ENCODE peak calls at places on chromosomes 12 and 14, in eight cellular contexts. One of them, this sample, is unnamed. For H3K36me3, the result is how much of the 10 kb centered on the place peaks cover.

GRCh38 chr12:123971770-123972447 is 722 bp downstream of the CCDC92 start:
- DNase-seq in IMR-90: peak
- DNase-seq in left ventricle myocardium inferior: peak
- DNase-seq in GM12878: no peak
- DNase-seq in WERI-Rb-1: peak
- DNase-seq in brain microvascular endothelial cell: no peak
- DNase-seq in sigmoid colon: peak
- DNase-seq in neural progenitor cell: peak
- DNase-seq in this sample: peak

GRCh38 chr12:48001426-48002178 is 2.7 kb downstream of the COL2A1 start:
- DNase-seq in IMR-90: no peak
- DNase-seq in left ventricle myocardium inferior: peak
- DNase-seq in GM12878: no peak
- DNase-seq in WERI-Rb-1: peak
- DNase-seq in brain microvascular endothelial cell: peak
- DNase-seq in sigmoid colon: no peak
- DNase-seq in neural progenitor cell: peak
- DNase-seq in this sample: no peak

GRCh38 chr12:23084236-23084995 is 459.4 kb downstream of the ETNK1 start:
- DNase-seq in IMR-90: peak
- DNase-seq in left ventricle myocardium inferior: no peak
- DNase-seq in GM12878: no peak
- DNase-seq in WERI-Rb-1: no peak
- DNase-seq in brain microvascular endothelial cell: peak
- DNase-seq in sigmoid colon: no peak
- DNase-seq in neural progenitor cell: no peak
- DNase-seq in this sample: no peak

GRCh38 chr14:65252471-65253255 is 150.3 kb upstream of the MAX start:
- DNase-seq in IMR-90: no peak
- DNase-seq in left ventricle myocardium inferior: no peak
- DNase-seq in GM12878: no peak
- DNase-seq in WERI-Rb-1: no peak
- DNase-seq in brain microvascular endothelial cell: no peak
- DNase-seq in sigmoid colon: no peak
- DNase-seq in neural progenitor cell: no peak
- DNase-seq in this sample: no peak

GRCh38 chr12:69500631-69501030 is 30.4 kb downstream of the FRS2 start:
- DNase-seq in IMR-90: peak
- DNase-seq in left ventricle myocardium inferior: no peak
- DNase-seq in GM12878: no peak
- DNase-seq in WERI-Rb-1: no peak
- DNase-seq in brain microvascular endothelial cell: no peak
- DNase-seq in sigmoid colon: no peak
- DNase-seq in neural progenitor cell: no peak
- DNase-seq in this sample: no peak

GRCh38 chr12:108789546-108789945 is 58.2 kb upstream of the CORO1C start:
- DNase-seq in IMR-90: no peak
- DNase-seq in left ventricle myocardium inferior: peak
- DNase-seq in GM12878: no peak
- DNase-seq in WERI-Rb-1: no peak
- DNase-seq in brain microvascular endothelial cell: no peak
- DNase-seq in sigmoid colon: no peak
- DNase-seq in neural progenitor cell: no peak
- DNase-seq in this sample: no peak

GRCh38 chr14:59123975-59124374 is 64.5 kb upstream of the DAAM1 start:
- DNase-seq in IMR-90: peak
- DNase-seq in left ventricle myocardium inferior: no peak
- DNase-seq in GM12878: no peak
- DNase-seq in WERI-Rb-1: no peak
- DNase-seq in brain microvascular endothelial cell: no peak
- DNase-seq in sigmoid colon: no peak
- DNase-seq in neural progenitor cell: no peak
- DNase-seq in this sample: no peak

GRCh38 chr12:13093191-13093849 is 10.1 kb downstream of the GSG1 start:
- DNase-seq in IMR-90: peak
- DNase-seq in left ventricle myocardium inferior: no peak
- DNase-seq in GM12878: no peak
- DNase-seq in WERI-Rb-1: peak
- DNase-seq in brain microvascular endothelial cell: no peak
- DNase-seq in sigmoid colon: no peak
- DNase-seq in neural progenitor cell: no peak
- DNase-seq in this sample: no peak

GRCh38 chr12:26239508-26240328 is 44.3 kb downstream of the SSPN start:
- DNase-seq in IMR-90: peak
- DNase-seq in left ventricle myocardium inferior: peak
- DNase-seq in GM12878: no peak
- DNase-seq in WERI-Rb-1: no peak
- DNase-seq in brain microvascular endothelial cell: peak
- DNase-seq in sigmoid colon: peak
- DNase-seq in neural progenitor cell: no peak
- DNase-seq in this sample: no peak

GRCh38 chr12:12749433-12749832 is 32.3 kb downstream of the CDKN1B start:
- DNase-seq in IMR-90: no peak
- DNase-seq in left ventricle myocardium inferior: no peak
- DNase-seq in GM12878: no peak
- DNase-seq in WERI-Rb-1: no peak
- DNase-seq in brain microvascular endothelial cell: no peak
- DNase-seq in sigmoid colon: no peak
- DNase-seq in neural progenitor cell: no peak
- DNase-seq in this sample: no peak

GRCh38 chr12:69008510-69008909 is 75.5 kb upstream of the CPM start:
- DNase-seq in IMR-90: peak
- DNase-seq in left ventricle myocardium inferior: no peak
- DNase-seq in GM12878: no peak
- DNase-seq in WERI-Rb-1: no peak
- DNase-seq in brain microvascular endothelial cell: no peak
- DNase-seq in sigmoid colon: no peak
- DNase-seq in neural progenitor cell: no peak
- DNase-seq in this sample: no peak

GRCh38 chr14:34324363-34324795 is 137.7 kb downstream of the SPTSSA start:
- DNase-seq in IMR-90: peak
- DNase-seq in left ventricle myocardium inferior: no peak
- DNase-seq in GM12878: no peak
- DNase-seq in WERI-Rb-1: peak
- DNase-seq in brain microvascular endothelial cell: peak
- DNase-seq in sigmoid colon: no peak
- DNase-seq in neural progenitor cell: peak
- DNase-seq in this sample: no peak

DNA sequence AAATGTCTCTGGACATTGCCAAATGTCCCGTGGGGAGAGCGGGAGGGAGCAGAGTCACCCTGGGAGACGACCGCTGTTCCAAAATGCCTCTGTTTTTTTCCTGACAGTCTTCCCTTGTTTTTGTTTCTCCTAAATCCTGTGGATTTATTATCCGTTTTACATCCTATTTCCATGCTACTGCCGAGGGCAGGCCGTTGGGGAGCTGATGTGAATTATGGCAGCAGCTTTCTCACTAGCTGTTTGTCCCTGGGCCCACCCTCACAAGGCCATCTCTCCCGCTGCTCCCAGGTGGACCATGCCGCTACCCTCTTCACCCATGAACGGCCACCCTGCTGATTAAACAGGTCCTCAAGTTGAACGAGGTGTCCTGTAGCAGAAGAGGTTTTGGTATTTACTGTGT is 55.2 kb downstream of the FBXL14 start:
- DNase-seq in IMR-90: no peak
- DNase-seq in left ventricle myocardium inferior: no peak
- DNase-seq in GM12878: no peak
- DNase-seq in WERI-Rb-1: no peak
- DNase-seq in brain microvascular endothelial cell: no peak
- DNase-seq in sigmoid colon: no peak
- DNase-seq in neural progenitor cell: no peak
- DNase-seq in this sample: no peak
- TF ChIP-seq CTCF in IMR-90: no peak
- TF ChIP-seq CTCF in left ventricle myocardium inferior: no peak
- TF ChIP-seq CTCF in GM12878: no peak
- TF ChIP-seq CTCF in WERI-Rb-1: no peak
- TF ChIP-seq CTCF in brain microvascular endothelial cell: no peak
- TF ChIP-seq CTCF in sigmoid colon: no peak
- TF ChIP-seq CTCF in neural progenitor cell: no peak
- TF ChIP-seq CTCF in this sample: no peak

GRCh38 chr14:68124885-68125731 is 305.5 kb downstream of the RAD51B start:
- DNase-seq in IMR-90: peak
- DNase-seq in left ventricle myocardium inferior: no peak
- DNase-seq in GM12878: no peak
- DNase-seq in WERI-Rb-1: no peak
- DNase-seq in brain microvascular endothelial cell: peak
- DNase-seq in sigmoid colon: no peak
- DNase-seq in neural progenitor cell: no peak
- DNase-seq in this sample: no peak
- H3K4me3 ChIP-seq in IMR-90: no peak
- H3K4me3 ChIP-seq in left ventricle myocardium inferior: no peak
- H3K4me3 ChIP-seq in GM12878: no peak
- H3K4me3 ChIP-seq in WERI-Rb-1: no peak
- H3K4me3 ChIP-seq in brain microvascular endothelial cell: no peak
- H3K4me3 ChIP-seq in sigmoid colon: no peak
- H3K4me3 ChIP-seq in neural progenitor cell: no peak
- H3K4me3 ChIP-seq in this sample: no peak

GRCh38 chr14:104770072-104770579 is 17.2 kb downstream of the SIVA1 start:
- DNase-seq in IMR-90: no peak
- DNase-seq in left ventricle myocardium inferior: no peak
- DNase-seq in GM12878: no peak
- DNase-seq in WERI-Rb-1: no peak
- DNase-seq in brain microvascular endothelial cell: no peak
- DNase-seq in sigmoid colon: no peak
- DNase-seq in neural progenitor cell: no peak
- DNase-seq in this sample: no peak

GRCh38 chr14:104772707-104773504 is 20.0 kb downstream of the SIVA1 start:
- DNase-seq in IMR-90: no peak
- DNase-seq in left ventricle myocardium inferior: no peak
- DNase-seq in GM12878: no peak
- DNase-seq in WERI-Rb-1: no peak
- DNase-seq in brain microvascular endothelial cell: no peak
- DNase-seq in sigmoid colon: no peak
- DNase-seq in neural progenitor cell: no peak
- DNase-seq in this sample: no peak

GRCh38 chr14:104770851-104771272 is 17.9 kb downstream of the SIVA1 start:
- DNase-seq in IMR-90: no peak
- DNase-seq in left ventricle myocardium inferior: no peak
- DNase-seq in GM12878: no peak
- DNase-seq in WERI-Rb-1: peak
- DNase-seq in brain microvascular endothelial cell: no peak
- DNase-seq in sigmoid colon: no peak
- DNase-seq in neural progenitor cell: no peak
- DNase-seq in this sample: no peak

GRCh38 chr14:104771918-104772706 is 19.2 kb downstream of the SIVA1 start:
- DNase-seq in IMR-90: no peak
- DNase-seq in left ventricle myocardium inferior: no peak
- DNase-seq in GM12878: no peak
- DNase-seq in WERI-Rb-1: no peak
- DNase-seq in brain microvascular endothelial cell: no peak
- DNase-seq in sigmoid colon: no peak
- DNase-seq in neural progenitor cell: no peak
- DNase-seq in this sample: no peak

GRCh38 chr14:104771374-104771773 is 18.4 kb downstream of the SIVA1 start:
- DNase-seq in IMR-90: no peak
- DNase-seq in left ventricle myocardium inferior: no peak
- DNase-seq in GM12878: no peak
- DNase-seq in WERI-Rb-1: no peak
- DNase-seq in brain microvascular endothelial cell: no peak
- DNase-seq in sigmoid colon: no peak
- DNase-seq in neural progenitor cell: no peak
- DNase-seq in this sample: no peak
- H3K36me3 ChIP-seq in IMR-90: half or more
- H3K36me3 ChIP-seq in left ventricle myocardium inferior: half or more
- H3K36me3 ChIP-seq in GM12878: under half
- H3K36me3 ChIP-seq in WERI-Rb-1: half or more
- H3K36me3 ChIP-seq in brain microvascular endothelial cell: under half
- H3K36me3 ChIP-seq in sigmoid colon: half or more
- H3K36me3 ChIP-seq in neural progenitor cell: under half
- H3K36me3 ChIP-seq in this sample: under half

DNA sequence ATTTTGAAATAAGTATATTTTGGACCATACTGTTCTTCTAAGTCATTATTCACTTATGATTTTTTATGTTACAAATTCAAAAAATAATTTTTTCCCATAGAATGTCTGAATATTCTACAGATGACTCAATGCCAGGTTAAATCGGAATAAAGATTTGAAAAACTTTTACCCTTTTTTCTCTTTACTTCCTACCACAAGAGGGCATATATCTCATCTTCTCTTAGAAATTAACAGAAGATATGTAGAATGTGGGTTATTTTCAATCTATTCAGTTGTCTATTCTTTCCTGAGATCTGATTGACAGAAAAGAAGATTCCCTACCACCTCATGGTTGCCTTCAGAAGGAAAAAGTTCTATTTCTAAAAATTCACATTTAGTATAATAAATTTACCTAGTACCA is 53.0 kb upstream of the KITLG start:
- DNase-seq in IMR-90: peak
- DNase-seq in left ventricle myocardium inferior: no peak
- DNase-seq in GM12878: no peak
- DNase-seq in WERI-Rb-1: no peak
- DNase-seq in brain microvascular endothelial cell: no peak
- DNase-seq in sigmoid colon: no peak
- DNase-seq in neural progenitor cell: no peak
- DNase-seq in this sample: no peak
- TF ChIP-seq CTCF in IMR-90: peak
- TF ChIP-seq CTCF in left ventricle myocardium inferior: peak
- TF ChIP-seq CTCF in GM12878: peak
- TF ChIP-seq CTCF in WERI-Rb-1: no peak
- TF ChIP-seq CTCF in brain microvascular endothelial cell: peak
- TF ChIP-seq CTCF in sigmoid colon: no peak
- TF ChIP-seq CTCF in neural progenitor cell: peak
- TF ChIP-seq CTCF in this sample: no peak